ENCODE peak calls at places on chromosomes 6 and 20, in seven cellular contexts. V is A549, I is IMR-90, E is sigmoid colon, P is esophagus squamous epithelium, G is adrenal gland, C is suprapubic skin. H is an unnamed sample.

GRCh38 chr6:109411034-109411433 is 28.8 kb upstream of the CD164 start:
- DNase-seq in V (no peak), G (no peak), P (no peak), C (no peak), E (no peak), I (no peak), H (no peak)

GRCh38 chr6:70686548-70687133 is 19.0 kb downstream of the SMAP1 start:
- DNase-seq in P (no peak), V (peak), C (no peak), E (no peak), G (peak), I (peak), H (no peak)

GRCh38 chr6:88535296-88535695 is 369.1 kb upstream of the CNR1 start:
- DNase-seq in P (no peak), I (no peak), C (no peak), G (peak), V (no peak), E (no peak), H (no peak)

GRCh38 chr6:135606392-135606791 is 108.9 kb upstream of the AHI1 start:
- DNase-seq in P (no peak), V (no peak), E (no peak), G (no peak), C (no peak), I (no peak), H (no peak)

GRCh38 chr6:34696189-34696738 is 303 bp downstream of the ILRUN start:
- DNase-seq in C (peak), V (no peak), P (no peak), E (no peak), G (peak), I (peak), H (peak)

GRCh38 chr6:121157913-121158312 is 176.4 kb downstream of the TBC1D32 start:
- DNase-seq in E (no peak), I (peak), C (no peak), G (no peak), V (no peak), P (no peak), H (no peak)

GRCh38 chr6:90401933-90402830 is 105.5 kb upstream of the BACH2 start:
- DNase-seq in I (peak), C (no peak), P (no peak), E (no peak), G (no peak), V (no peak), H (no peak)

GRCh38 chr20:35111141-35111888 is 18.7 kb upstream of the TRPC4AP start:
- DNase-seq in C (no peak), I (peak), E (no peak), G (no peak), V (no peak), P (no peak), H (no peak)

GRCh38 chr20:1810926-1811620 is 84.1 kb upstream of the SIRPA start:
- DNase-seq in I (peak), E (no peak), G (no peak), P (no peak), C (no peak), V (no peak), H (no peak)

GRCh38 chr6:47722178-47722577 is 23.8 kb downstream of the ADGRF4 start:
- DNase-seq in V (no peak), C (no peak), I (no peak), G (no peak), P (no peak), E (no peak), H (no peak)

GRCh38 chr20:36744764-36745191 is 1.1 kb downstream of the NDRG3 start:
- DNase-seq in C (no peak), P (no peak), G (peak), V (no peak), I (peak), E (no peak), H (peak)

GRCh38 chr20:35619196-35620095 is 3.8 kb downstream of the SPAG4 start:
- DNase-seq in I (peak), C (peak), E (peak), P (peak), G (peak), V (peak), H (peak)

GRCh38 chr20:47529840-47530239 is 28.2 kb downstream of the NCOA3 start:
- DNase-seq in G (no peak), V (no peak), P (no peak), E (no peak), I (peak), C (no peak), H (no peak)

GRCh38 chr6:38508894-38509293 is 130.8 kb downstream of the BTBD9 start:
- DNase-seq in I (peak), V (peak), G (no peak), C (no peak), E (no peak), P (no peak), H (no peak)

GRCh38 chr20:24337074-24337473 is 132.4 kb upstream of the SYNDIG1 start:
- DNase-seq in I (peak), E (no peak), P (no peak), G (no peak), C (no peak), V (no peak), H (no peak)

GRCh38 chr6:144681334-144681733 is 396.2 kb downstream of the UTRN start:
- DNase-seq in G (no peak), P (no peak), V (no peak), E (no peak), I (no peak), C (no peak), H (no peak)

GRCh38 chr6:104639671-104640070 is 220.0 kb downstream of the HACE1 start:
- DNase-seq in V (no peak), E (no peak), C (no peak), G (no peak), P (no peak), I (peak), H (no peak)

GRCh38 chr20:24460712-24461111 is 8.7 kb upstream of the SYNDIG1 start:
- DNase-seq in E (no peak), V (no peak), C (no peak), P (no peak), I (no peak), G (no peak), H (no peak)

GRCh38 chr6:152948150-152948768 is 34.6 kb downstream of the FBXO5 start:
- DNase-seq in P (no peak), I (peak), V (peak), E (no peak), G (no peak), C (no peak), H (no peak)

GRCh38 chr6:131782764-131783163 is 25.1 kb upstream of the ENPP1 start:
- DNase-seq in I (no peak), P (no peak), C (no peak), E (no peak), G (peak), V (no peak), H (no peak)

DNA sequence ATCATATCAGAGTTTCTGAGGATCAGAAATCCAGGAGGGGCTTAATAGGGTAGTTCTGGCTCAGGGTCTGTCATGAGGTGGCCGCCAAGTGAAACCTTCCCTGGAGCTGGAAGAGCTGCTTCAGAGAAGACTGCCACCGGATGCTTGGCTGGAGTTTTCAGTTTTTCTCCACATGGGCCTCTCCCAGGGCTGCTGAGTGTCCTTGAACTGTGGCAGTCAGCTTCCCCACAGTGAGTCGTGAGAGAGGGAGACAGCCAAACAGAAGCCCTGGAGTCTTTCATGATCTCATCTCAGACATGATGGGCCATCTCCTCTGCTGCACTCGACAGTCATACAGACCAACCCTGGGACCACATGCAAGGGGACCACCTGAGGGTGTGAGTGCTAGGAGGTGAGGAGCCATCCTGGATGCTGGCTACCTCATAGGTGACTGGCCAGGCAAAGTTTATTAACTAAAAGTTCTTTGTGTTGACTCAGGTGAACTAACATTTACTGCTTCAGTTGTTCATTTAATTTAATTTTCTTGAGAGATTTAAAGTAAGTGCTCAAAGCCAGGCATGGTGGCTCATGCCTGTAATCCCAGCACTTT is 71.5 kb downstream of the SHLD1 start:
- DNase-seq in G (peak), P (no peak), E (no peak), C (no peak), I (peak), V (no peak), H (peak)
- TF ChIP-seq POLR2A in G (no peak), P (no peak), E (no peak), C (no peak), I (no peak), V (no peak), H (no peak)

GRCh38 chr6:118354641-118355040 is 193.5 kb upstream of the PLN start:
- DNase-seq in G (no peak), E (no peak), V (no peak), P (no peak), C (no peak), I (no peak), H (no peak)
- TF ChIP-seq POLR2A in G (no peak), E (no peak), V (no peak), P (no peak), C (no peak), I (no peak), H (no peak)

GRCh38 chr20:44885392-44886275 is at the start of gene YWHAB:
- DNase-seq in E (peak), V (peak), C (peak), I (peak), G (peak), P (peak), H (peak)
- TF ChIP-seq POLR2A in E (peak), V (peak), C (peak), I (peak), G (peak), P (peak), H (peak)

DNA sequence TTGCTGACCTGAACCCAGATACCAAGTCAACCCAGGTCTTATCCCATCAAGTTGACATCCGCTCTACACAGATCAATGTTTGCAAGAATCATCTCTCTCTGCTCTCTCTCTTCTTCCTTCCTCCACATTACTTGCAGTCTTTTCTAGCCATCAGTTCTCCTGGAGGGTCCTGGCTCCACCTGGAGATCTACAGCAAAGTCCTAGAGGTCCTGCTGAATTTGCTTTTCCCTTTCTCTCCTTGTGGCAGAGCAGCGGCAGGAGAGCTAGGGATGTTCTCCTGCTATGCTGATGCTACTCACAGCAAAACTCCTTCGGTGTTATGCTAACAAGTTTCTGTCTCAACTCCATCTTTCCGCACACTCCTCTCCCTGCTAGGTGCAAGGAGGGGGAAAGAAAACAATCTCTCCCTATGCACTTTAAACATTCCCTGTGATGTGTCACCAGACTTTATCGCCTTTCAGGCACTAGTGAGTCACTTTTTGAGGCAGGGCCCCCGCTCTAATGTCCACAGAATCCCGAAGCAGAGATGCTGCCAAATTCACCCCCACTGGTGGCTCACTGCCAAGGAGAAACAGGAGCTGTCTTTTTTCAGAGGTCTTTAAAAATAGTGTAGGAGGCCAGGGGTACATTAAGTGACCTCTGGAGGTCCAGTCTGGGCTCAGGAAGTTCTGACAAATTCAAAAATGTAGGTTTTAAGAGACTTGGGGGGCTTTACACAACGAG is 62.6 kb downstream of the FAM50B start:
- DNase-seq in C (no peak), G (peak), V (peak), I (peak), E (peak), P (no peak), H (peak)
- TF ChIP-seq POLR2A in C (no peak), G (no peak), V (no peak), I (no peak), E (no peak), P (no peak), H (no peak)

H was measured in testis.